ENCODE peak calls at places on chromosomes 7 and 10, in seven cellular contexts. U is stimulated activated CD4-positive, alpha-beta T cell treated with anti-CD3 and anti-CD28 coated beads, Interleukin-2, amount 100 ng/mL, for 4 hours; K is IMR-90; N is NCI-H460; T is heart left ventricle; V is activated naive CD8-positive, alpha-beta T cell treated with anti-CD3 and anti-CD28 coated beads, Interleukin-2, amount 50 U/mL, for 16 hours; J is WTC11. W is an unnamed sample.

GRCh38 chr10:121928528-121928884 is 675 bp upstream of the ATE1 start:
- DNase-seq in T (peak), V (no peak), K (peak), J (no peak), N (peak), U (no peak), W (no peak)

GRCh38 chr10:84715911-84716310 is 387.5 kb downstream of the CCSER2 start:
- DNase-seq in T (no peak), U (no peak), K (peak), V (no peak), J (peak), N (peak), W (peak)

GRCh38 chr7:133253522-133253882 is 624 bp downstream of the EXOC4 start:
- DNase-seq in T (no peak), K (peak), N (no peak), J (no peak), U (no peak), V (no peak), W (peak)

GRCh38 chr7:114415054-114415997 is 711 bp downstream of the FOXP2 start:
- DNase-seq in T (no peak), V (no peak), J (no peak), N (no peak), U (no peak), K (no peak), W (no peak)

GRCh38 chr7:102310414-102310815 is 23.7 kb downstream of the SH2B2 start:
- DNase-seq in T (no peak), N (no peak), U (no peak), K (no peak), V (no peak), J (no peak), W (no peak)

GRCh38 chr10:63068246-63068645 is 64.9 kb upstream of the NRBF2 start:
- DNase-seq in T (no peak), V (no peak), K (no peak), J (no peak), N (no peak), U (no peak), W (no peak)

GRCh38 chr7:50293509-50294179 is 10.9 kb upstream of the IKZF1 start:
- DNase-seq in J (no peak), K (no peak), U (no peak), T (no peak), V (no peak), N (no peak), W (no peak)

GRCh38 chr10:131963350-131963749 is 18.4 kb downstream of the BNIP3 start:
- DNase-seq in T (no peak), U (no peak), J (no peak), V (no peak), K (no peak), N (no peak), W (no peak)

GRCh38 chr7:95045236-95045923 is 138.0 kb downstream of the PPP1R9A start:
- DNase-seq in T (no peak), K (no peak), U (no peak), J (peak), N (no peak), V (no peak), W (no peak)

GRCh38 chr10:46524471-46525176 is 31.8 kb downstream of the GPRIN2 start:
- DNase-seq in T (peak), U (no peak), K (peak), N (no peak), J (peak), V (no peak), W (no peak)

W was measured in K562.